ENCODE peak calls at places on chromosomes 7 and 10, in seven cellular contexts. H is GM12878, M is HCT116, S is K562, Q is H1, Z is SK-N-SH, P is HepG2. F is an unnamed sample.
A peak's percentile ranks its signal among the peaks of the same experiment; 100 is the strongest.

GRCh38 chr7:30863694-30864011 is 48.0 kb upstream of the AQP1 start:
- DNase-seq in H (no peak), M (no peak), S (no peak), Q (no peak), Z (no peak), P (no peak), F (no peak)

GRCh38 chr10:34612446-34612845 is 202.7 kb downstream of the PARD3 start:
- DNase-seq in H (no peak), M (no peak), S (no peak), Q (no peak), Z (no peak), P (no peak), F (no peak)

GRCh38 chr10:79946270-79947082 is 2.4 kb downstream of the SFTPD start:
- DNase-seq in H (no peak), M (no peak), S (no peak), Q (peak; percentile 35), Z (no peak), P (no peak), F (no peak)

GRCh38 chr10:43383204-43383971 is 12.0 kb downstream of the FXYD4 start:
- DNase-seq in H (no peak), M (no peak), S (no peak), Q (no peak), Z (no peak), P (no peak), F (no peak)

GRCh38 chr7:144649120-144649519 is 186.7 kb downstream of the TPK1 start:
- DNase-seq in H (no peak), M (no peak), S (no peak), Q (no peak), Z (no peak), P (no peak), F (no peak)

GRCh38 chr10:6713716-6714115 is 133.6 kb upstream of the PRKCQ start:
- DNase-seq in H (no peak), M (no peak), S (no peak), Q (no peak), Z (no peak), P (no peak), F (no peak)

GRCh38 chr7:122352454-122352853 is 47.9 kb upstream of the FEZF1 start:
- DNase-seq in H (no peak), M (no peak), S (no peak), Q (no peak), Z (no peak), P (no peak), F (no peak)

GRCh38 chr7:97107192-97107800 is 10.2 kb upstream of the SDHAF3 start:
- DNase-seq in H (no peak), M (no peak), S (no peak), Q (no peak), Z (no peak), P (no peak), F (no peak)

GRCh38 chr7:17521437-17521836 is 223.0 kb downstream of the AHR start:
- DNase-seq in H (no peak), M (no peak), S (no peak), Q (no peak), Z (no peak), P (no peak), F (no peak)

GRCh38 chr10:94355841-94356240 is 6.9 kb downstream of the NOC3L start:
- DNase-seq in H (no peak), M (no peak), S (no peak), Q (no peak), Z (no peak), P (no peak), F (no peak)

GRCh38 chr10:72259491-72260214 is 14.1 kb upstream of the DDIT4 start:
- DNase-seq in H (no peak), M (no peak), S (peak; percentile 12), Q (no peak), Z (peak; percentile 72), P (no peak), F (no peak)

GRCh38 chr10:124078714-124079113 is 14.7 kb downstream of the CHST15 start:
- DNase-seq in H (no peak), M (no peak), S (no peak), Q (no peak), Z (no peak), P (no peak), F (no peak)

GRCh38 chr7:37448637-37449331 is at the start of gene ELMO1:
- DNase-seq in H (peak; percentile 42), M (no peak), S (peak; percentile 39), Q (peak; percentile 81), Z (peak; percentile 94), P (peak; percentile 34), F (no peak)

GRCh38 chr10:91573320-91573719 is 59.6 kb downstream of the PPP1R3C start:
- DNase-seq in H (no peak), M (no peak), S (no peak), Q (no peak), Z (no peak), P (no peak), F (no peak)

GRCh38 chr10:83764681-83765080 is 374.6 kb upstream of the GHITM start:
- DNase-seq in H (no peak), M (no peak), S (no peak), Q (no peak), Z (no peak), P (no peak), F (no peak)

GRCh38 chr10:122565766-122566206 is 5.2 kb downstream of the DMBT1 start:
- DNase-seq in H (peak; percentile 1), M (peak; percentile 85), S (peak; percentile 29), Q (peak; percentile 89), Z (peak; percentile 61), P (peak; percentile 56), F (peak; percentile 79)

GRCh38 chr10:61398730-61399129 is 54.5 kb downstream of the TMEM26 start:
- DNase-seq in H (no peak), M (no peak), S (no peak), Q (no peak), Z (no peak), P (no peak), F (no peak)

GRCh38 chr7:117790251-117790650 is 83.0 kb downstream of the CTTNBP2 start:
- DNase-seq in H (no peak), M (no peak), S (no peak), Q (no peak), Z (no peak), P (no peak), F (no peak)

GRCh38 chr7:117790731-117791130 is 82.5 kb downstream of the CTTNBP2 start:
- DNase-seq in H (no peak), M (no peak), S (no peak), Q (no peak), Z (no peak), P (no peak), F (no peak)

GRCh38 chr7:117796889-117797288 is 76.4 kb downstream of the CTTNBP2 start:
- DNase-seq in H (no peak), M (no peak), S (no peak), Q (no peak), Z (no peak), P (no peak), F (no peak)

GRCh38 chr7:117793496-117793895 is 79.7 kb downstream of the CTTNBP2 start:
- DNase-seq in H (no peak), M (no peak), S (no peak), Q (no peak), Z (no peak), P (no peak), F (no peak)

GRCh38 chr7:117791877-117792780 is 81.1 kb downstream of the CTTNBP2 start:
- DNase-seq in H (peak; percentile 32), M (no peak), S (peak; percentile 80), Q (no peak), Z (no peak), P (no peak), F (no peak)
- H3K27ac ChIP-seq in H (no peak overlapping the region), M (no peak overlapping the region), S (peak overlapping the region; percentile 74), Q (no peak overlapping the region), Z (no peak overlapping the region), P (no peak overlapping the region), F (no peak overlapping the region)

GRCh38 chr10:615583-616152 is 73.8 kb downstream of the DIP2C start:
- DNase-seq in H (no peak), M (no peak), S (no peak), Q (no peak), Z (no peak), P (no peak), F (no peak)
- TF ChIP-seq SIN3A in H (no peak), M (no peak), S (no peak), Q (no peak), Z (no peak), P (no peak), F (no peak)

GRCh38 chr7:138979226-138979979 is 1.8 kb downstream of the KIAA1549 start:
- DNase-seq in H (no peak), M (peak; percentile 10), S (no peak), Q (no peak), Z (peak; percentile 47), P (peak; percentile 26), F (no peak)

GRCh38 chr7:138980575-138981285 is 459 bp downstream of the KIAA1549 start:
- DNase-seq in H (no peak), M (no peak), S (no peak), Q (peak; percentile 71), Z (peak; percentile 51), P (no peak), F (no peak)

GRCh38 chr7:138982204-138982623 is 1.0 kb upstream of the KIAA1549 start:
- DNase-seq in H (no peak), M (no peak), S (no peak), Q (peak; percentile 58), Z (no peak), P (no peak), F (no peak)

GRCh38 chr7:138979988-138980574 is 1.1 kb downstream of the KIAA1549 start:
- DNase-seq in H (no peak), M (no peak), S (no peak), Q (no peak), Z (peak; percentile 54), P (no peak), F (no peak)

GRCh38 chr7:138981332-138982203 is at the start of gene KIAA1549:
- DNase-seq in H (no peak), M (peak; percentile 12), S (peak; percentile 91), Q (peak; percentile 83), Z (peak; percentile 98), P (peak; percentile 33), F (no peak)
- TF ChIP-seq CTCF in H (no peak), M (no peak), S (peak; percentile 49), Q (peak; percentile 41), Z (no peak), P (peak; percentile 31), F (peak; percentile 82)

GRCh38 chr7:116165717-116166116 is 44.6 kb upstream of the TES start:
- DNase-seq in H (no peak), M (no peak), S (no peak), Q (no peak), Z (no peak), P (no peak), F (no peak)

GRCh38 chr7:116164552-116164951 is 45.8 kb upstream of the TES start:
- DNase-seq in H (no peak), M (no peak), S (no peak), Q (no peak), Z (no peak), P (no peak), F (no peak)

GRCh38 chr7:116169060-116169459 is 41.3 kb upstream of the TES start:
- DNase-seq in H (no peak), M (no peak), S (no peak), Q (no peak), Z (no peak), P (peak; percentile 92), F (no peak)

GRCh38 chr7:116167177-116167576 is 43.2 kb upstream of the TES start:
- DNase-seq in H (no peak), M (no peak), S (peak; percentile 33), Q (no peak), Z (no peak), P (no peak), F (no peak)

DNA sequence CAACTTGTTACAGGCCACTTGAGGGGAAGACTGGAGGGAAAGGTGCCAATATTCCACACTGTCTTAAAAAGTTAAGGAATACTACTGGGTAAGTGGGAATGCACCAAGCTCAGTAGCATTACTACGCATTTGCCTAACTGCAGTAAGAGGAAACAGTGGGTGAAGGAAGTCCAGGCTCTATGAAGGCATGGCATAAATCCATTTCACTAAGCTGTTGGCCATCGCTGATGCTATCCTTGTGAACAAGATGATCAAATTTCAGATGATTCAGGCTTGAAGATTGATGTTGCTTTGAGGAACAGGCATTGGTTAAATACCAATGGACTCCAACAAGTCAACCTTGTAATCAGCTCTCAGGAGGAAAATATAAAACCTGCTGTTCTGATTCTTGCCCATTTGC is 44.2 kb upstream of the TES start:
- DNase-seq in H (no peak), M (no peak), S (no peak), Q (no peak), Z (no peak), P (no peak), F (no peak)
- H3K27ac ChIP-seq in H (peak overlapping the region; percentile 38), M (no peak overlapping the region), S (no peak overlapping the region), Q (no peak overlapping the region), Z (no peak overlapping the region), P (no peak overlapping the region), F (no peak overlapping the region)